ENCODE peak calls at places on chromosome 18, in ten cellular contexts. D is transverse colon; U is occipital lobe; L is stomach; I is HT1080; R is stromal cell of bone marrow; Y is NCI-H1092; T is H7; K is activated CD4-positive, alpha-beta T cell treated with anti-CD3 and anti-CD28 coated beads, Interleukin-2, amount 50 U/mL, for 24 hours; S is lower lobe of right lung. O is an unnamed sample.

GRCh38 chr18:79965119-79965902 is 868 bp downstream of the HSBP1L1 start:
- DNase-seq in D (peak; percentile 80), U (no peak), L (peak; percentile 60), I (no peak), R (no peak), Y (peak; percentile 48), T (peak; percentile 75), K (no peak), S (peak; percentile 73), O (peak; percentile 55)

GRCh38 chr18:75087119-75088020 is 121.6 kb downstream of the PTGR3 start:
- DNase-seq in D (no peak), U (no peak), L (no peak), I (no peak), R (no peak), Y (no peak), T (no peak), K (no peak), S (no peak), O (no peak)

GRCh38 chr18:64966667-64967066 is 784.1 kb upstream of the CDH7 start:
- DNase-seq in D (no peak), U (no peak), L (no peak), I (peak; percentile 23), R (no peak), Y (peak; percentile 67), T (no peak), K (no peak), S (no peak), O (no peak)

GRCh38 chr18:13578400-13578799 is 148.0 kb downstream of the FAM210A start:
- DNase-seq in D (no peak), U (no peak), L (no peak), I (no peak), R (no peak), Y (no peak), T (no peak), K (no peak), S (no peak), O (no peak)

GRCh38 chr18:77911973-77912372 is 662.3 kb downstream of the GALR1 start:
- DNase-seq in D (no peak), U (no peak), L (no peak), I (no peak), R (no peak), Y (peak; percentile 70), T (no peak), K (no peak), S (no peak), O (no peak)

GRCh38 chr18:55396267-55396905 is 191.6 kb downstream of the TCF4 start:
- DNase-seq in D (no peak), U (no peak), L (no peak), I (no peak), R (no peak), Y (no peak), T (no peak), K (no peak), S (no peak), O (no peak)

GRCh38 chr18:70354080-70354479 is 65.2 kb downstream of the SOCS6 start:
- DNase-seq in D (no peak), U (no peak), L (no peak), I (no peak), R (no peak), Y (no peak), T (no peak), K (no peak), S (no peak), O (no peak)

GRCh38 chr18:72107647-72108046 is 436.5 kb downstream of the CBLN2 start:
- DNase-seq in D (no peak), U (no peak), L (no peak), I (peak; percentile 26), R (no peak), Y (peak; percentile 34), T (peak; percentile 15), K (no peak), S (no peak), O (no peak)

GRCh38 chr18:45916302-45916701 is 50.8 kb downstream of the EPG5 start:
- DNase-seq in D (no peak), U (no peak), L (no peak), I (no peak), R (no peak), Y (no peak), T (peak; percentile 34), K (no peak), S (no peak), O (no peak)

GRCh38 chr18:655445-655844 is 2.0 kb upstream of the TYMS start:
- DNase-seq in D (no peak), U (no peak), L (no peak), I (no peak), R (no peak), Y (no peak), T (no peak), K (no peak), S (no peak), O (no peak)

GRCh38 chr18:24703316-24703715 is 242.9 kb downstream of the HRH4 start:
- DNase-seq in D (no peak), U (no peak), L (no peak), I (no peak), R (no peak), Y (no peak), T (no peak), K (no peak), S (no peak), O (no peak)

GRCh38 chr18:48780151-48781001 is 170.4 kb downstream of the SMAD7 start:
- DNase-seq in D (no peak), U (no peak), L (no peak), I (no peak), R (no peak), Y (no peak), T (no peak), K (no peak), S (peak; percentile 43), O (no peak)

GRCh38 chr18:29123706-29124530 is 947.0 kb upstream of the CDH2 start:
- DNase-seq in D (no peak), U (no peak), L (no peak), I (no peak), R (no peak), Y (no peak), T (no peak), K (no peak), S (no peak), O (no peak)

GRCh38 chr18:1585881-1586488 is 681.3 kb downstream of the ADCYAP1 start:
- DNase-seq in D (no peak), U (no peak), L (no peak), I (peak; percentile 31), R (peak; percentile 4), Y (peak; percentile 16), T (peak; percentile 7), K (no peak), S (no peak), O (no peak)

GRCh38 chr18:26386421-26386820 is 160.2 kb downstream of the TAF4B start:
- DNase-seq in D (no peak), U (no peak), L (no peak), I (no peak), R (peak; percentile 9), Y (no peak), T (no peak), K (no peak), S (no peak), O (no peak)

GRCh38 chr18:37671530-37671929 is 105.9 kb upstream of the CELF4 start:
- DNase-seq in D (no peak), U (no peak), L (no peak), I (no peak), R (no peak), Y (no peak), T (no peak), K (no peak), S (no peak), O (no peak)

GRCh38 chr18:62663731-62664336 is 51.5 kb upstream of the PHLPP1 start:
- DNase-seq in D (no peak), U (no peak), L (no peak), I (peak; percentile 50), R (peak; percentile 66), Y (no peak), T (no peak), K (no peak), S (no peak), O (no peak)

GRCh38 chr18:22032392-22032961 is 136.9 kb upstream of the GATA6 start:
- DNase-seq in D (peak; percentile 20), U (no peak), L (peak; percentile 48), I (peak; percentile 98), R (peak; percentile 47), Y (no peak), T (no peak), K (no peak), S (no peak), O (peak; percentile 49)

GRCh38 chr18:11761553-11761952 is 72.5 kb downstream of the GNAL start:
- DNase-seq in D (no peak), U (no peak), L (no peak), I (no peak), R (no peak), Y (no peak), T (peak; percentile 73), K (no peak), S (no peak), O (no peak)

GRCh38 chr18:42745171-42745570 is 370.3 kb downstream of the RIT2 start:
- DNase-seq in D (no peak), U (no peak), L (no peak), I (no peak), R (no peak), Y (no peak), T (no peak), K (no peak), S (no peak), O (no peak)